ENCODE peak calls at places on chromosomes 1 and 21, in ten cellular contexts. Y is AG10803, O is aorta, S is choroid plexus epithelial cell, W is AG09309, L is astrocyte of the cerebellum, U is IMR-90, X is COR-L47, T is EH, B is heart right ventricle. I is an unnamed sample.
A peak's percentile ranks its signal among the peaks of the same experiment; 100 is the strongest.

GRCh38 chr1:211579434-211580302 is 707 bp upstream of the SLC30A1 start:
- DNase-seq in Y (peak; percentile 50), O (peak; percentile 92), S (no peak), W (no peak), L (no peak), U (peak; percentile 23), X (peak; percentile 74), T (peak; percentile 59), B (no peak), I (peak; percentile 45)

GRCh38 chr1:15799928-15800835 is 7.3 kb downstream of the UQCRHL start:
- DNase-seq in Y (peak; percentile 60), O (no peak), S (peak; percentile 40), W (no peak), L (no peak), U (peak; percentile 31), X (peak; percentile 34), T (peak; percentile 86), B (no peak), I (peak; percentile 19)

GRCh38 chr1:227043755-227044154 is 103.7 kb downstream of the COQ8A start:
- DNase-seq in Y (peak; percentile 14), O (no peak), S (peak; percentile 83), W (no peak), L (no peak), U (peak; percentile 77), X (no peak), T (peak; percentile 49), B (no peak), I (no peak)

GRCh38 chr1:150258275-150258666 is 697 bp downstream of the CA14 start:
- DNase-seq in Y (no peak), O (no peak), S (no peak), W (no peak), L (no peak), U (no peak), X (no peak), T (no peak), B (no peak), I (no peak)

GRCh38 chr21:31654340-31654739 is 5.2 kb upstream of the SOD1 start:
- DNase-seq in Y (no peak), O (no peak), S (no peak), W (no peak), L (no peak), U (no peak), X (no peak), T (no peak), B (no peak), I (no peak)

GRCh38 chr1:8348056-8348776 is 30.3 kb downstream of the SLC45A1 start:
- DNase-seq in Y (no peak), O (no peak), S (no peak), W (no peak), L (no peak), U (no peak), X (no peak), T (no peak), B (no peak), I (no peak)

GRCh38 chr1:247453256-247453655 is 4.6 kb downstream of the OR2B11 start:
- DNase-seq in Y (no peak), O (no peak), S (no peak), W (no peak), L (no peak), U (no peak), X (no peak), T (no peak), B (no peak), I (no peak)

GRCh38 chr21:14554948-14555347 is 8.8 kb upstream of the SAMSN1 start:
- DNase-seq in Y (no peak), O (no peak), S (peak; percentile 59), W (no peak), L (no peak), U (no peak), X (no peak), T (no peak), B (no peak), I (no peak)

GRCh38 chr1:27143408-27143807 is 11.5 kb downstream of the SLC9A1 start:
- DNase-seq in Y (peak; percentile 26), O (no peak), S (no peak), W (no peak), L (no peak), U (peak; percentile 66), X (no peak), T (no peak), B (no peak), I (peak; percentile 41)

GRCh38 chr1:3587133-3587733 is 24.1 kb downstream of the MEGF6 start:
- DNase-seq in Y (peak; percentile 19), O (no peak), S (peak; percentile 85), W (no peak), L (no peak), U (peak; percentile 51), X (no peak), T (no peak), B (no peak), I (no peak)

GRCh38 chr1:91282695-91283420 is 121.8 kb downstream of the HFM1 start:
- DNase-seq in Y (peak; percentile 78), O (no peak), S (peak; percentile 88), W (peak; percentile 47), L (peak; percentile 72), U (peak; percentile 73), X (peak; percentile 72), T (peak; percentile 73), B (no peak), I (peak; percentile 41)

GRCh38 chr1:3469849-3470649 is 15.6 kb downstream of the ARHGEF16 start:
- DNase-seq in Y (no peak), O (peak; percentile 53), S (no peak), W (no peak), L (no peak), U (no peak), X (no peak), T (no peak), B (peak; percentile 9), I (no peak)

I was measured in gastrocnemius medialis.